ENCODE peak calls at places on chromosomes 5 and 9, in nine cellular contexts. S, Z, I, L, F, Y, U, P and J are unnamed samples.

GRCh38 chr9:573551-574410 is 267.7 kb upstream of the DMRT1 start:
- DNase-seq in S (peak; percentile 44), Z (peak; percentile 37), I (no peak), L (no peak), F (no peak), Y (no peak), U (no peak), P (no peak), J (no peak)

GRCh38 chr9:76873056-76873792 is 32.7 kb downstream of the PRUNE2 start:
- DNase-seq in S (peak; percentile 49), Z (no peak), I (no peak), L (no peak), F (peak; percentile 67), Y (peak; percentile 16), U (no peak), P (no peak), J (no peak)

GRCh38 chr5:30690931-30691330 is 502.6 kb upstream of the CDH6 start:
- DNase-seq in S (no peak), Z (no peak), I (no peak), L (no peak), F (no peak), Y (no peak), U (no peak), P (no peak), J (no peak)

GRCh38 chr5:135328128-135328687 is 70.8 kb downstream of the MACROH2A1 start:
- DNase-seq in S (no peak), Z (no peak), I (no peak), L (no peak), F (no peak), Y (no peak), U (no peak), P (no peak), J (no peak)

GRCh38 chr5:36150676-36151433 is 832 bp downstream of the LMBRD2 start:
- DNase-seq in S (peak; percentile 47), Z (peak; percentile 42), I (no peak), L (peak; percentile 68), F (peak; percentile 66), Y (peak; percentile 8), U (peak; percentile 63), P (no peak), J (peak; percentile 28)

GRCh38 chr5:125412051-125412560 is 665.7 kb upstream of the ZNF608 start:
- DNase-seq in S (peak; percentile 42), Z (peak; percentile 60), I (no peak), L (peak; percentile 41), F (peak; percentile 46), Y (no peak), U (peak; percentile 74), P (no peak), J (peak; percentile 25)

GRCh38 chr5:93428868-93429267 is 152.2 kb downstream of the NR2F1-AS1 start:
- DNase-seq in S (no peak), Z (peak; percentile 80), I (no peak), L (no peak), F (no peak), Y (no peak), U (no peak), P (peak; percentile 10), J (no peak)

GRCh38 chr9:119369670-119370366 is 583 bp upstream of the BRINP1 start:
- DNase-seq in S (no peak), Z (no peak), I (no peak), L (no peak), F (no peak), Y (no peak), U (no peak), P (no peak), J (no peak)

GRCh38 chr5:121550989-121551388 is 300.7 kb upstream of the FTMT start:
- DNase-seq in S (no peak), Z (no peak), I (no peak), L (no peak), F (no peak), Y (no peak), U (no peak), P (no peak), J (no peak)

GRCh38 chr5:124754206-124754927 is 7.9 kb upstream of the ZNF608 start:
- DNase-seq in S (peak; percentile 32), Z (peak; percentile 11), I (no peak), L (no peak), F (no peak), Y (no peak), U (no peak), P (no peak), J (no peak)

DNA sequence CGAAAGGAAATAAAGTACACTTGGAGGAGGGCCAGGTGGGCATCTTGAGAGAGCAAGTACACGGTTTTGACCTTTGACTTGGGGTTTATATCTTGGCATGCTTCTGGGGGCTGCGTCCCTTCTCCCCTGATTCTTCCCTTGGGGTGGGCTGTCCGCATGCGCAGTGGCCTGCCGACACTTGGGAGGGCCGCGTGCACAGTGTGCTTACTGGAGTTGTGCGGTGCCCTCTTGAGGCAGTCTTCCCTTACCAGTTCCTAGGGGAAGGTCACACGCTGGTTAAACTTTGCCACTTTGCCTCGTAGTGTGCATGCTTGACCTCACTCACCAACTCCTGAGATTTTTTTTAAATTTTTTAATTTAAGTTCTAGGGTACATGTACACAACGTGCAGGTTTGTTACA is 4.3 kb upstream of the CLPTM1L start:
- DNase-seq in S (no peak), Z (no peak), I (no peak), L (no peak), F (no peak), Y (no peak), U (no peak), P (no peak), J (no peak)
- TF ChIP-seq CTCF in S (no peak), Z (no peak), I (no peak), L (no peak), F (no peak), Y (no peak), U (no peak), P (no peak), J (peak; percentile 11)

GRCh38 chr9:130891699-130892502 is 4.7 kb downstream of the QRFP start:
- DNase-seq in S (no peak), Z (no peak), I (peak; percentile 58), L (peak; percentile 39), F (no peak), Y (peak; percentile 35), U (no peak), P (no peak), J (no peak)

GRCh38 chr9:130892503-130893249 is 3.9 kb downstream of the QRFP start:
- DNase-seq in S (no peak), Z (no peak), I (peak; percentile 61), L (no peak), F (no peak), Y (no peak), U (no peak), P (no peak), J (no peak)

GRCh38 chr9:130895038-130895437 is 1.6 kb downstream of the QRFP start:
- DNase-seq in S (no peak), Z (no peak), I (no peak), L (no peak), F (no peak), Y (no peak), U (no peak), P (no peak), J (no peak)

GRCh38 chr9:130894546-130894945 is 2.1 kb downstream of the QRFP start:
- DNase-seq in S (no peak), Z (no peak), I (no peak), L (peak; percentile 76), F (no peak), Y (no peak), U (no peak), P (no peak), J (no peak)

GRCh38 chr9:130893250-130894101 is 3.1 kb downstream of the QRFP start:
- DNase-seq in S (no peak), Z (no peak), I (peak; percentile 58), L (peak; percentile 62), F (no peak), Y (no peak), U (peak; percentile 56), P (no peak), J (no peak)
- TF ChIP-seq CTCF in S (no peak), Z (no peak), I (no peak), L (peak; percentile 14), F (no peak), Y (no peak), U (peak; percentile 23), P (peak; percentile 40), J (no peak)

GRCh38 chr9:133199648-133200321 is 9.3 kb downstream of the OBP2B start:
- DNase-seq in S (no peak), Z (no peak), I (no peak), L (peak; percentile 56), F (no peak), Y (no peak), U (no peak), P (no peak), J (peak; percentile 70)
- TF ChIP-seq CTCF in S (no peak), Z (no peak), I (no peak), L (peak; percentile 29), F (no peak), Y (no peak), U (peak; percentile 14), P (no peak), J (peak; percentile 91)

DNA sequence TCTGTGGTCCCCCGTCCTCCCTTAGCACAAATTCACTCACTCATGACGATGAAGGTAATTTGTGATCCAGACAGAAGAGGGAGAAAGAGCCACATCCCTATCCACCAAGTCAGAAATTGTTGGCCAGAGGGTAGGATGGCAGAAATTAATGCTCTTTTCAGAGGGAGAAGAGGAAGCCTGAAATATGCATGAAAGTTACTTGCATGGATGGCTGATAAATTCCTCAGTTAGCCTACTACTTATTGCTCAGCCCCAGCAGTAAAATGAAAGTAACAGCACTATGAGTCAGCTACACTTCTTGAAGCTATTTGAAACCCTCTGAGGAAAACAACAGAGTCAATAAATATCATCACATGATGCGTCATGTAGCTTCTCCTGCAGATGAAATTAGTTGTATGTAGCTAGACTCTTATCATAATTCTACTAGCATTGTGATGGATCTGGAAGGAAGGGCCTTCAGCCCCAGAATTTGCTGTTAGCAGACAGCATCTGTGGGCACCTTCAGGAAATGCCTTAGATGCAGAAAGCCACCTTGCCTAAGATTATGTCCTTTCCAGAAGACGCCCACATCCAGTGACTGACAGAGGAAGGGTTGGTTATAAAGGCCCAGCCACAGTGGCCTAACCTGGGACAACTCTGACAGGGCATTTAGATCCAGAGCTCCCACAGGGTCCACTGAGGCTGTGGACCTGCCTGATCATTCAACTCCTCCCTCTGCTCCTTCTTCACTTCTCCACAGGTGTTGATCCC is 81.2 kb upstream of the CCDC112 start:
- DNase-seq in S (peak; percentile 86), Z (peak; percentile 93), I (no peak), L (no peak), F (no peak), Y (no peak), U (peak; percentile 82), P (peak; percentile 93), J (peak; percentile 78)
- TF ChIP-seq CTCF in S (peak; percentile 47), Z (peak; percentile 37), I (no peak), L (peak; percentile 2), F (no peak), Y (no peak), U (peak; percentile 18), P (peak; percentile 49), J (no peak)